ENCODE peak calls at places on chromosomes 4 and X, in seven cellular contexts. T is cardiac muscle cell, B is esophagus muscularis mucosa, Y is adrenal gland, O is upper lobe of right lung, Q is ovary, M is GM23248. I is an unnamed sample. For H3K36me3 and H3K9me3, the result is how much of the 10 kb centered on the place peaks cover.

GRCh38 chrX:1462596-1463251 is 10.0 kb upstream of the ASMTL start:
- DNase-seq in O (peak), Q (peak), Y (peak), T (no peak), M (peak), B (peak), I (peak)

GRCh38 chrX:129663171-129663570 is 8.4 kb upstream of the APLN start:
- DNase-seq in Y (no peak), T (no peak), M (no peak), B (no peak), Q (no peak), O (no peak), I (no peak)

GRCh38 chr4:176198316-176198903 is 3.0 kb upstream of the SPATA4 start:
- DNase-seq in Q (no peak), T (no peak), Y (no peak), B (no peak), M (no peak), O (no peak), I (peak)

GRCh38 chr4:69753666-69754065 is 6.8 kb downstream of the SULT1B1 start:
- DNase-seq in M (no peak), O (no peak), B (no peak), Q (no peak), T (peak), Y (no peak), I (no peak)

GRCh38 chr4:52780627-52781354 is 29.6 kb upstream of the ERVMER34-1 start:
- DNase-seq in T (no peak), O (no peak), B (peak), Y (no peak), Q (no peak), M (peak), I (no peak)

GRCh38 chr4:116882503-116882902 is 202.9 kb downstream of the TRAM1L1 start:
- DNase-seq in B (no peak), M (no peak), Q (no peak), Y (no peak), T (no peak), O (no peak), I (no peak)

GRCh38 chr4:163077611-163078010 is 89.1 kb downstream of the NAF1 start:
- DNase-seq in B (no peak), M (no peak), Y (no peak), T (no peak), Q (no peak), O (no peak), I (no peak)

GRCh38 chrX:50903387-50904027 is 7.0 kb upstream of the BMP15 start:
- DNase-seq in O (no peak), B (no peak), T (peak), Y (peak), Q (no peak), M (peak), I (no peak)

GRCh38 chr4:152515678-152516077 is 20.2 kb downstream of the FBXW7 start:
- DNase-seq in Y (no peak), O (no peak), T (no peak), Q (no peak), B (no peak), M (peak), I (no peak)

DNA sequence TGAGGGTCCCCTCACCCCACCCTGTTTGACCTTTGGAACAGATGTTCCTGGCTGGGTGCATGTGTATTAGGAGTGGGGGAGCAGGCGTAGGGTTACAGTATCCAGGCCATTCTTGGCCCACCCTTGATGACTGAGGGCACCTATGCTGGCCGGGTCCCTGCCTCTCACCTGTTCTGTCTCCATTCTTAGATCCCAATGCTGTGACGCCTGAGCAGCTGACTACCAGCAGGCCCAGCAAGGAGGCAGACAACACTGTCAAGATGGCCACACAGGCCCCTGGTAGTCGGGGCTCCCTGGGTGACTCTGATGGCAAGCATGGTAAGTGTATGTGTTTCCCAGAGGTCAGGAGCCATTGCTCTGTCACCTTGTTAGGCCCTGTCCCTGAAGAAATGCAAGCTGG is 10.9 kb downstream of the EFNB1 start:
- DNase-seq in O (no peak), Y (no peak), Q (peak), B (no peak), T (no peak), M (no peak), I (no peak)
- H3K36me3 ChIP-seq in O (under half), Y (under half), Q (under half), B (under half), T (under half), M (under half), I (under half)

DNA sequence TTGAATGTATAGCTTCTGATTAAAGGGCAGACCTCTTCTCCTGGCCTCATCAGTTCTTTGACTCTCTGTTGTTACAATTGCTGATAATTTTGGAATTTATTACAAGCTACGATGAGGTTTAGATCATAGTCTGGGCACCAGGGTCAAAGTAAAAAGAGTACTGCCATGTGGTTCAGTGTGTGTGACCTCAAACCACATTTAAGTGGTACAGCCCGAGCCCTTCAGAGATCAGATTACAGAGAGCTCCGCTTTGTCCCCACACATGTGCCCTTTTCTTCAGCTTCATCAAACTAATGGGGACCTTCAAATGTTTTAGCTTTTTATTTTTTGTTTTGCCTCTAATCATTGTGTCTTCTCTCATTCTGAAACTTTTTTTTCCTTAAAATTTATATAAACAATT is 37.1 kb downstream of the SPANXN2 start:
- DNase-seq in O (no peak), B (no peak), Q (no peak), T (no peak), Y (no peak), M (no peak), I (no peak)
- H3K9me3 ChIP-seq in O (under half), B (under half), Q (under half), T (under half), Y (under half), M (under half), I (under half)

DNA sequence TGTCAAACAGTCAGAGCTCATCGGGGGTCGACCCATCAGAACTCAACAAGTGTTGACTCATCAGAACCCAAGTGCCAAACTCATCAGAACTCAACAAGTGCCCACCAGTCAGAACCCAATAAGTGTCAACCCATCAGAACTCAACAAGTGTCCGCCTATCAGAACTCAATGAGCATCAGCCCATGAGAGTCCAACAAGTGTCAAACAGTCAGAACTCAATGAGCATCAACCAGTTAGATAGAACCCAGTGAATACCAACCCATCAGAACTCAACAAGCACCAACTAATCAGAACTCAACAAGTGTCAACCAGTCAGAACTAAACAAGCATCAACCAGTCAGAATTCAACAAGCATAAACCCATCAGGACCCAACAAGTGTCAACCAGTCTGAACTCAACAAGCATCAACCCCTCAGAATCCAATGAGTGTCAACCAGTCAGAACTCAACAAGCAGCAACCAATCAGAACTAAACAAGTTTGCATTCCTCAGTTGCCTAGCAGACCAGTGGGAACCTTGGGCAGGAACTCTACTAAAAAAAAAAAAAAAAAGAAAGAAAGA is 115.3 kb downstream of the PRKX start:
- DNase-seq in Q (no peak), O (no peak), B (no peak), M (no peak), Y (no peak), T (no peak), I (no peak)
- H3K4me3 ChIP-seq in Q (no peak), O (no peak), B (no peak), M (no peak), Y (no peak), T (no peak), I (no peak)

GRCh38 chrX:69298466-69299140 is 133.3 kb upstream of the PJA1 start:
- DNase-seq in O (no peak), M (peak), Q (no peak), T (no peak), Y (no peak), B (no peak), I (no peak)
- H3K36me3 ChIP-seq in O (under half), M (under half), Q (under half), T (under half), Y (under half), B (under half), I (under half)

GRCh38 chr4:294732-295131 is 10.5 kb downstream of the ZNF732 start:
- DNase-seq in B (no peak), Q (no peak), O (no peak), T (no peak), Y (no peak), M (no peak), I (no peak)

DNA sequence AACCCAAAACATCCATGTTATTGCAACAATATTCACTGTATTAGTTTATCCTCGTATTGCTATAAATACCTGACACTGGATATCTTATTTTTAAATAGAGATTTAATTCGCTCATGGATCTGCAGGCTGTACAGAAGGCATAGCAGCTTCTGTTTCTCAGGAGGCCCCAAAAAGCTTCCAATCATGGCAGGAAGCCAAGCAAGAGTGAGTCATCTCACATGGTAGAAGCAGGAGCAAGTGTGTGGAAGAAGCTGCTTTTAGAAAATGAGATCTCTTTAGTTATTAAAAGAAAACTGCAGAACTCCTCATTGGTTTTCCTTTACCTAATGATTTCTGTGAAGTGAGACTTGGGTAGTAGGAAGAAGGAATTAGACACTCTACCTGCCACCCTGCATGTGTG is 16.4 kb downstream of the ZNF732 start:
- DNase-seq in O (no peak), Y (no peak), T (no peak), M (no peak), B (no peak), Q (no peak), I (no peak)
- H3K9me3 ChIP-seq in O (under half), Y (under half), T (under half), M (under half), B (under half), Q (under half), I (under half)

DNA sequence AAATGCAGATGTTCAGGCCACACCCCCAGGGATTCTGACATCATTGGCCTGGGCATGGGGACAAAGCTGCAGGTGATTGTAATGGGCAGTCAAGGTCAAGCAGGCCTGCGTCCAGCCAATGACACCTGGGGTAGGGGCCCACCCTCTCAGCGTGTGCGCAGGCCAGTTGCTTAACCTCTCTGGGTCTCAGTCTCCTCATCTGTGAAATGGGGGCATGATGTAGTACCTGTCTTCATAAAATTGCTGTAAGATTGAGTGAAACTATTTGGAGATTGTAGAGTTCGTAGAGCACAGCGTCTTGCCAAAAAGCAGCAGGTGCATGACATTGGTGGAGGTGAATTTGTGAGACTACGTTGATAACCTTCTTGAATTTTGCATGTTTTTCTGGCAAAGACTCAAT is 21.2 kb downstream of the RS1 start:
- DNase-seq in B (no peak), Y (no peak), T (no peak), Q (no peak), M (no peak), O (no peak), I (no peak)
- H3K4me3 ChIP-seq in B (no peak), Y (no peak), T (no peak), Q (no peak), M (no peak), O (no peak), I (no peak)

GRCh38 chr4:143554728-143555597 is 41.5 kb downstream of the SMARCA5 start:
- DNase-seq in Y (no peak), O (no peak), M (no peak), B (no peak), Q (no peak), T (no peak), I (no peak)

GRCh38 chr4:143555676-143556075 is 42.2 kb downstream of the SMARCA5 start:
- DNase-seq in B (no peak), M (no peak), Q (no peak), Y (no peak), T (no peak), O (no peak), I (no peak)

DNA sequence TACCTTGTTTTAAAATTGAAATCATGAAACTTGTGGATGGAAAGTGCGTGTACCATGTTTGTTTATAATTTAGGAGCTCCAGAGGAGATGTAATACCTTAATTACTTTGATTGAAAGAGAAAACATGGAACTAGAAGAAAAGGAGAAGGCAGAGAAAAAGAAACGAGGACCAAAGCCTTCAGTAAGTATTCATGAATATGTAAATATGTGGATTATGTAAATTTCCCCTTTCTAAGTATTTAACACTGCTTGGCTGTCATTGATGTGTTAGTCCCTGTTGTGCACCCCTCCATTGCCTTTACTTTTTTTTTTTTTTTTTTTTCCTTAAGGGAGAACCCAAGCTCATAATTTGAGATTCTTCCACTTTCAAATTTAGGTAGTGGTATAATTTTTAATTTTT is 36.4 kb downstream of the SMARCA5 start:
- DNase-seq in O (no peak), Y (no peak), B (no peak), M (no peak), Q (no peak), T (no peak), I (no peak)
- H3K36me3 ChIP-seq in O (half or more), Y (under half), B (half or more), M (half or more), Q (under half), T (half or more), I (half or more)

DNA sequence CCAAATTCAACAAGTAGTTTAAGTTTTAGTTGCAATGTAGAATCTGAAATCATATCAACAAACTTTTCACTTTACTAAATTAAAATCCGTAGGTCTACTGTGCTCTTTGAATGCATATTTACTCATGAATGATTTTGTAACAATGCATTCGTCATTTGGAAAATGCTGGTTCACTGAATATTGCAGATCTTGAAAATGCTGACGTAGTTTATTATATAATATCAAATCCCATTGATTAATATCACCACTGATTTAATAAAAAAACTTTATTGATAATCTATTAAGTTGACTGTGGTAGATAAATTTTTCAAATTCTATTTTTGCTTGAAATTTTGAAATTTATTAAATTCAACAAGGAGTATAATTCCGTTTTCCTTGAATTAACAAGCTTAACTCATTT is 540.0 kb downstream of the GRID2 start:
- DNase-seq in Q (no peak), M (no peak), Y (no peak), T (no peak), B (no peak), O (no peak), I (no peak)
- H3K9me3 ChIP-seq in Q (under half), M (under half), Y (under half), T (under half), B (under half), O (under half), I (under half)

GRCh38 chrX:146264763-146265375 is 447.2 kb downstream of the SLITRK2 start:
- DNase-seq in O (no peak), Y (no peak), M (no peak), Q (no peak), B (no peak), T (no peak), I (no peak)
- H3K4me3 ChIP-seq in O (no peak), Y (no peak), M (no peak), Q (no peak), B (no peak), T (no peak), I (no peak)

I was measured in lower lobe of right lung.